ENCODE peak calls at places on chromosomes 12 and 14, in ten cellular contexts. L is HCEC 1CT; K is AG09309; H is activated naive CD4-positive, alpha-beta T cell treated with Interleukin-2 at 50 U/mL for 16 hours; W is RPMI8226; B is GM03348; E is A549; S is BE2C; Y is left ventricle myocardium inferior; V is H7. D is an unnamed sample.

GRCh38 chr12:18332173-18332572 is 70.9 kb downstream of the PIK3C2G start:
- DNase-seq in L (no peak), K (no peak), H (no peak), W (no peak), B (no peak), E (no peak), S (no peak), Y (no peak), V (no peak), D (no peak)

GRCh38 chr12:57366315-57366714 is 64.5 kb downstream of the R3HDM2 start:
- DNase-seq in L (no peak), K (no peak), H (no peak), W (no peak), B (no peak), E (no peak), S (no peak), Y (no peak), V (no peak), D (no peak)

GRCh38 chr12:47028981-47029708 is 50.3 kb upstream of the PCED1B start:
- DNase-seq in L (peak; percentile 23), K (no peak), H (no peak), W (no peak), B (no peak), E (no peak), S (no peak), Y (no peak), V (no peak), D (no peak)

GRCh38 chr12:12891646-12892355 is 439 bp downstream of the GPRC5A start:
- DNase-seq in L (no peak), K (no peak), H (no peak), W (no peak), B (no peak), E (no peak), S (no peak), Y (no peak), V (no peak), D (no peak)

GRCh38 chr12:28222959-28223662 is 32.9 kb downstream of the CCDC91 start:
- DNase-seq in L (no peak), K (no peak), H (no peak), W (no peak), B (no peak), E (no peak), S (no peak), Y (no peak), V (no peak), D (no peak)

GRCh38 chr14:58783801-58784511 is 146.2 kb downstream of the DACT1 start:
- DNase-seq in L (no peak), K (no peak), H (no peak), W (no peak), B (no peak), E (no peak), S (no peak), Y (no peak), V (no peak), D (peak; percentile 37)

GRCh38 chr14:65131176-65131765 is 29.0 kb upstream of the MAX start:
- DNase-seq in L (peak; percentile 77), K (peak; percentile 90), H (no peak), W (no peak), B (peak; percentile 40), E (peak; percentile 34), S (no peak), Y (no peak), V (no peak), D (peak; percentile 18)

GRCh38 chr12:42589465-42590323 is at the start of gene PRICKLE1:
- DNase-seq in L (peak; percentile 43), K (no peak), H (peak; percentile 12), W (peak; percentile 50), B (peak; percentile 89), E (peak; percentile 25), S (peak; percentile 74), Y (peak; percentile 40), V (peak; percentile 87), D (peak; percentile 86)

GRCh38 chr12:120649442-120650248 is 9.2 kb downstream of the CABP1 start:
- DNase-seq in L (no peak), K (no peak), H (no peak), W (no peak), B (no peak), E (no peak), S (peak; percentile 71), Y (peak; percentile 36), V (peak; percentile 67), D (peak; percentile 12)

GRCh38 chr12:98515368-98516183 is at the start of gene TMPO:
- DNase-seq in L (peak; percentile 85), K (peak; percentile 44), H (peak; percentile 95), W (peak; percentile 96), B (peak; percentile 98), E (peak; percentile 95), S (peak; percentile 90), Y (peak; percentile 90), V (peak; percentile 96), D (peak; percentile 97)

GRCh38 chr12:98403385-98403784 is 112.0 kb upstream of the TMPO start:
- DNase-seq in L (no peak), K (no peak), H (no peak), W (no peak), B (no peak), E (no peak), S (no peak), Y (no peak), V (no peak), D (no peak)

GRCh38 chr14:34750670-34751069 is 36.3 kb upstream of the CFL2 start:
- DNase-seq in L (peak; percentile 58), K (peak; percentile 34), H (no peak), W (no peak), B (peak; percentile 72), E (no peak), S (no peak), Y (no peak), V (no peak), D (peak; percentile 79)

GRCh38 chr14:83255015-83255726 is 1721.5 kb upstream of the SEL1L start:
- DNase-seq in L (peak; percentile 5), K (no peak), H (no peak), W (no peak), B (no peak), E (no peak), S (no peak), Y (no peak), V (no peak), D (peak; percentile 30)

GRCh38 chr12:89891933-89892332 is 183.3 kb upstream of the ATP2B1 start:
- DNase-seq in L (no peak), K (no peak), H (no peak), W (no peak), B (no peak), E (no peak), S (no peak), Y (no peak), V (no peak), D (no peak)

GRCh38 chr12:38502420-38502819 is 185.8 kb downstream of the ALG10B start:
- DNase-seq in L (no peak), K (no peak), H (no peak), W (no peak), B (no peak), E (no peak), S (peak; percentile 46), Y (no peak), V (no peak), D (no peak)

GRCh38 chr14:79419571-79420327 is 791.6 kb downstream of the DIO2 start:
- DNase-seq in L (no peak), K (no peak), H (no peak), W (no peak), B (no peak), E (no peak), S (no peak), Y (no peak), V (no peak), D (no peak)

GRCh38 chr14:94514351-94514750 is 5.1 kb upstream of the SERPINA12 start:
- DNase-seq in L (no peak), K (no peak), H (no peak), W (no peak), B (no peak), E (no peak), S (no peak), Y (no peak), V (no peak), D (no peak)

GRCh38 chr14:103273145-103273846 is 60.7 kb upstream of the EIF5 start:
- DNase-seq in L (no peak), K (no peak), H (no peak), W (no peak), B (no peak), E (no peak), S (no peak), Y (no peak), V (peak; percentile 56), D (peak; percentile 18)

GRCh38 chr14:100158566-100159106 is 809 bp downstream of the DEGS2 start:
- DNase-seq in L (no peak), K (no peak), H (no peak), W (no peak), B (no peak), E (no peak), S (no peak), Y (no peak), V (peak; percentile 71), D (no peak)